ENCODE peak calls at places on chromosomes 4 and X, in nine cellular contexts. Q, D, E, Z, I, J, C, A and L are unnamed samples.
A peak's percentile ranks its signal among the peaks of the same experiment; 100 is the strongest.

GRCh38 chr4:13986533-13986932 is 359.0 kb upstream of the BOD1L1 start:
- DNase-seq in Q (no peak), D (no peak), E (no peak), Z (no peak), I (no peak), J (no peak), C (no peak), A (no peak), L (no peak)

GRCh38 chr4:56976878-56977320 is 507 bp downstream of the NOA1 start:
- DNase-seq in Q (peak; percentile 41), D (peak; percentile 57), E (peak; percentile 46), Z (peak; percentile 73), I (no peak), J (no peak), C (no peak), A (peak; percentile 22), L (peak; percentile 30)

GRCh38 chrX:136260801-136261200 is 9.6 kb upstream of the MAP7D3 start:
- DNase-seq in Q (no peak), D (no peak), E (peak; percentile 18), Z (no peak), I (no peak), J (peak; percentile 91), C (peak; percentile 74), A (no peak), L (no peak)

GRCh38 chr4:164438321-164438720 is 315.6 kb upstream of the SMIM31 start:
- DNase-seq in Q (no peak), D (no peak), E (no peak), Z (no peak), I (no peak), J (peak; percentile 4), C (peak; percentile 79), A (no peak), L (no peak)

GRCh38 chrX:95427389-95427788 is 1257.3 kb upstream of the DIAPH2 start:
- DNase-seq in Q (no peak), D (no peak), E (no peak), Z (no peak), I (no peak), J (no peak), C (no peak), A (no peak), L (no peak)

GRCh38 chr4:114549638-114550037 is 49.0 kb upstream of the UGT8 start:
- DNase-seq in Q (no peak), D (no peak), E (no peak), Z (no peak), I (no peak), J (no peak), C (no peak), A (no peak), L (no peak)

GRCh38 chr4:73707269-73707875 is 33.0 kb upstream of the CXCL8 start:
- DNase-seq in Q (no peak), D (no peak), E (no peak), Z (no peak), I (no peak), J (peak; percentile 65), C (no peak), A (no peak), L (peak; percentile 9)

GRCh38 chr4:148542922-148543623 is 100.9 kb upstream of the NR3C2 start:
- DNase-seq in Q (no peak), D (no peak), E (no peak), Z (no peak), I (no peak), J (peak; percentile 67), C (no peak), A (no peak), L (no peak)

GRCh38 chrX:1480082-1480785 is 27.5 kb upstream of the ASMTL start:
- DNase-seq in Q (no peak), D (no peak), E (peak; percentile 32), Z (peak; percentile 6), I (no peak), J (no peak), C (no peak), A (no peak), L (peak; percentile 2)

GRCh38 chr4:80507507-80507906 is 172.0 kb downstream of the CFAP299 start:
- DNase-seq in Q (no peak), D (no peak), E (no peak), Z (no peak), I (no peak), J (no peak), C (no peak), A (no peak), L (no peak)